ENCODE peak calls at places on chromosomes 7 and 10, in ten cellular contexts. One of them, this sample, is unnamed.

GRCh38 chr10:101415884-101416283 is 61.9 kb downstream of the BTRC start:
- DNase-seq in kidney tubule cell: no peak
- DNase-seq in NCI-H345: no peak
- DNase-seq in activated T-cell treated with anti-CD3 and anti-CD28 coated beads, Interleukin-2, amount 50 U/mL, for 72 hours: no peak
- DNase-seq in GM23248: no peak
- DNase-seq in ecto neural progenitor cell: no peak
- DNase-seq in activated effector memory CD4-positive, alpha-beta T cell treated with anti-CD3 and anti-CD28 coated beads, Interleukin-2, amount 50 U/mL, for 16 hours: no peak
- DNase-seq in ovary: no peak
- DNase-seq in mucosa of descending colon: no peak
- DNase-seq in GM04504: no peak
- DNase-seq in this sample: no peak

GRCh38 chr7:52917982-52918578 is 117.4 kb upstream of the POM121L12 start:
- DNase-seq in activated T-cell treated with anti-CD3 and anti-CD28 coated beads, Interleukin-2, amount 50 U/mL, for 72 hours: no peak
- DNase-seq in kidney tubule cell: peak
- DNase-seq in mucosa of descending colon: no peak
- DNase-seq in NCI-H345: no peak
- DNase-seq in activated effector memory CD4-positive, alpha-beta T cell treated with anti-CD3 and anti-CD28 coated beads, Interleukin-2, amount 50 U/mL, for 16 hours: no peak
- DNase-seq in GM04504: no peak
- DNase-seq in ecto neural progenitor cell: no peak
- DNase-seq in GM23248: peak
- DNase-seq in ovary: no peak
- DNase-seq in this sample: no peak

GRCh38 chr10:57579926-57580325 is 687.8 kb downstream of the IPMK start:
- DNase-seq in activated T-cell treated with anti-CD3 and anti-CD28 coated beads, Interleukin-2, amount 50 U/mL, for 72 hours: no peak
- DNase-seq in ecto neural progenitor cell: no peak
- DNase-seq in mucosa of descending colon: no peak
- DNase-seq in kidney tubule cell: peak
- DNase-seq in ovary: no peak
- DNase-seq in NCI-H345: peak
- DNase-seq in GM04504: peak
- DNase-seq in GM23248: peak
- DNase-seq in activated effector memory CD4-positive, alpha-beta T cell treated with anti-CD3 and anti-CD28 coated beads, Interleukin-2, amount 50 U/mL, for 16 hours: no peak
- DNase-seq in this sample: peak

GRCh38 chr7:29467193-29467592 is 96.4 kb upstream of the PRR15 start:
- DNase-seq in GM23248: no peak
- DNase-seq in GM04504: no peak
- DNase-seq in kidney tubule cell: no peak
- DNase-seq in NCI-H345: no peak
- DNase-seq in activated effector memory CD4-positive, alpha-beta T cell treated with anti-CD3 and anti-CD28 coated beads, Interleukin-2, amount 50 U/mL, for 16 hours: no peak
- DNase-seq in ovary: no peak
- DNase-seq in ecto neural progenitor cell: no peak
- DNase-seq in activated T-cell treated with anti-CD3 and anti-CD28 coated beads, Interleukin-2, amount 50 U/mL, for 72 hours: no peak
- DNase-seq in mucosa of descending colon: no peak
- DNase-seq in this sample: no peak

GRCh38 chr7:85111761-85112160 is 75.1 kb downstream of the SEMA3D start:
- DNase-seq in kidney tubule cell: no peak
- DNase-seq in activated T-cell treated with anti-CD3 and anti-CD28 coated beads, Interleukin-2, amount 50 U/mL, for 72 hours: no peak
- DNase-seq in GM04504: no peak
- DNase-seq in activated effector memory CD4-positive, alpha-beta T cell treated with anti-CD3 and anti-CD28 coated beads, Interleukin-2, amount 50 U/mL, for 16 hours: no peak
- DNase-seq in GM23248: peak
- DNase-seq in ovary: no peak
- DNase-seq in NCI-H345: no peak
- DNase-seq in ecto neural progenitor cell: no peak
- DNase-seq in mucosa of descending colon: no peak
- DNase-seq in this sample: no peak

GRCh38 chr7:44881610-44882009 is 3.7 kb downstream of the PURB start:
- DNase-seq in GM04504: no peak
- DNase-seq in activated T-cell treated with anti-CD3 and anti-CD28 coated beads, Interleukin-2, amount 50 U/mL, for 72 hours: no peak
- DNase-seq in ovary: no peak
- DNase-seq in kidney tubule cell: peak
- DNase-seq in mucosa of descending colon: no peak
- DNase-seq in activated effector memory CD4-positive, alpha-beta T cell treated with anti-CD3 and anti-CD28 coated beads, Interleukin-2, amount 50 U/mL, for 16 hours: no peak
- DNase-seq in NCI-H345: no peak
- DNase-seq in GM23248: peak
- DNase-seq in ecto neural progenitor cell: no peak
- DNase-seq in this sample: no peak

GRCh38 chr7:7596156-7596555 is 29.5 kb downstream of the MIOS start:
- DNase-seq in ecto neural progenitor cell: no peak
- DNase-seq in NCI-H345: no peak
- DNase-seq in ovary: no peak
- DNase-seq in GM04504: no peak
- DNase-seq in activated T-cell treated with anti-CD3 and anti-CD28 coated beads, Interleukin-2, amount 50 U/mL, for 72 hours: no peak
- DNase-seq in GM23248: no peak
- DNase-seq in kidney tubule cell: no peak
- DNase-seq in mucosa of descending colon: no peak
- DNase-seq in activated effector memory CD4-positive, alpha-beta T cell treated with anti-CD3 and anti-CD28 coated beads, Interleukin-2, amount 50 U/mL, for 16 hours: no peak
- DNase-seq in this sample: no peak

GRCh38 chr10:44195120-44196007 is 189.5 kb downstream of the CXCL12 start:
- DNase-seq in mucosa of descending colon: peak
- DNase-seq in GM23248: peak
- DNase-seq in ecto neural progenitor cell: no peak
- DNase-seq in kidney tubule cell: peak
- DNase-seq in activated effector memory CD4-positive, alpha-beta T cell treated with anti-CD3 and anti-CD28 coated beads, Interleukin-2, amount 50 U/mL, for 16 hours: no peak
- DNase-seq in activated T-cell treated with anti-CD3 and anti-CD28 coated beads, Interleukin-2, amount 50 U/mL, for 72 hours: no peak
- DNase-seq in ovary: peak
- DNase-seq in NCI-H345: no peak
- DNase-seq in GM04504: peak
- DNase-seq in this sample: no peak

GRCh38 chr10:83983578-83984255 is 155.6 kb upstream of the GHITM start:
- DNase-seq in GM04504: peak
- DNase-seq in ecto neural progenitor cell: no peak
- DNase-seq in ovary: no peak
- DNase-seq in activated effector memory CD4-positive, alpha-beta T cell treated with anti-CD3 and anti-CD28 coated beads, Interleukin-2, amount 50 U/mL, for 16 hours: no peak
- DNase-seq in kidney tubule cell: peak
- DNase-seq in NCI-H345: peak
- DNase-seq in mucosa of descending colon: no peak
- DNase-seq in GM23248: no peak
- DNase-seq in activated T-cell treated with anti-CD3 and anti-CD28 coated beads, Interleukin-2, amount 50 U/mL, for 72 hours: no peak
- DNase-seq in this sample: no peak